ENCODE peak calls at places on chromosomes 2 and 18, in five cellular contexts. C is GM12878, W is HepG2, L is K562, D is GM12892. O is an unnamed sample.

GRCh38 chr18:35153609-35154273 is 87.1 kb upstream of the ZNF397 start:
- DNase-seq in W (no peak), D (no peak), C (no peak), L (no peak), O (no peak)

GRCh38 chr2:223538920-223539440 is 63.2 kb downstream of the SCG2 start:
- DNase-seq in L (no peak), D (no peak), C (no peak), W (no peak), O (no peak)

GRCh38 chr2:170262806-170263205 is 84.9 kb downstream of the MYO3B start:
- DNase-seq in C (no peak), D (no peak), L (no peak), W (no peak), O (no peak)

GRCh38 chr2:78749648-78750047 is 275.9 kb upstream of the REG3G start:
- DNase-seq in W (no peak), D (no peak), C (no peak), L (no peak), O (no peak)

GRCh38 chr2:200122683-200123082 is 167.3 kb downstream of the MAIP1 start:
- DNase-seq in L (no peak), D (no peak), C (no peak), W (no peak), O (no peak)

GRCh38 chr2:120486946-120487345 is 141.0 kb downstream of the INHBB start:
- DNase-seq in L (peak), C (no peak), W (peak), D (no peak), O (no peak)

GRCh38 chr2:170121689-170122088 is 56.3 kb upstream of the MYO3B start:
- DNase-seq in W (no peak), C (no peak), D (no peak), L (no peak), O (no peak)

GRCh38 chr2:24411488-24412146 is 51.3 kb upstream of the ITSN2 start:
- DNase-seq in D (no peak), L (no peak), W (no peak), C (no peak), O (no peak)

GRCh38 chr2:24721470-24721869 is 71.7 kb downstream of the PTRHD1 start:
- DNase-seq in L (no peak), D (no peak), C (peak), W (no peak), O (no peak)

GRCh38 chr2:54258171-54258570 is 2.1 kb upstream of the TSPYL6 start:
- DNase-seq in D (no peak), C (no peak), L (no peak), W (no peak), O (no peak)

GRCh38 chr2:144402282-144402681 is 117.6 kb downstream of the ZEB2 start:
- DNase-seq in W (no peak), C (no peak), D (no peak), L (no peak), O (no peak)

GRCh38 chr2:176388886-176389285 is 119.6 kb downstream of the MTX2 start:
- DNase-seq in W (no peak), L (no peak), D (no peak), C (no peak), O (no peak)

GRCh38 chr2:236044191-236044590 is 124.0 kb downstream of the GBX2 start:
- DNase-seq in D (no peak), W (no peak), C (no peak), L (no peak), O (no peak)

GRCh38 chr2:188114014-188114413 is 177.7 kb upstream of the GULP1 start:
- DNase-seq in D (no peak), C (no peak), W (no peak), L (no peak), O (no peak)

GRCh38 chr2:88452980-88453582 is 588 bp upstream of the FOXI3 start:
- DNase-seq in D (no peak), W (no peak), L (no peak), C (no peak), O (no peak)

GRCh38 chr18:71899707-71900483 is 644.2 kb downstream of the CBLN2 start:
- DNase-seq in D (no peak), W (no peak), C (no peak), L (no peak), O (no peak)

GRCh38 chr2:236663267-236663666 is 93.6 kb downstream of the ACKR3 start:
- DNase-seq in C (no peak), W (no peak), L (no peak), D (no peak), O (no peak)

GRCh38 chr2:86319700-86320369 is 17.6 kb downstream of the REEP1 start:
- DNase-seq in D (no peak), C (no peak), L (no peak), W (no peak), O (no peak)

GRCh38 chr2:177983183-177983788 is 89.3 kb downstream of the PDE11A start:
- DNase-seq in W (peak), L (peak), C (no peak), D (peak), O (peak)

GRCh38 chr2:138780908-138781307 is 718 bp upstream of the NXPH2 start:
- DNase-seq in L (no peak), D (no peak), C (no peak), W (no peak), O (no peak)

DNA sequence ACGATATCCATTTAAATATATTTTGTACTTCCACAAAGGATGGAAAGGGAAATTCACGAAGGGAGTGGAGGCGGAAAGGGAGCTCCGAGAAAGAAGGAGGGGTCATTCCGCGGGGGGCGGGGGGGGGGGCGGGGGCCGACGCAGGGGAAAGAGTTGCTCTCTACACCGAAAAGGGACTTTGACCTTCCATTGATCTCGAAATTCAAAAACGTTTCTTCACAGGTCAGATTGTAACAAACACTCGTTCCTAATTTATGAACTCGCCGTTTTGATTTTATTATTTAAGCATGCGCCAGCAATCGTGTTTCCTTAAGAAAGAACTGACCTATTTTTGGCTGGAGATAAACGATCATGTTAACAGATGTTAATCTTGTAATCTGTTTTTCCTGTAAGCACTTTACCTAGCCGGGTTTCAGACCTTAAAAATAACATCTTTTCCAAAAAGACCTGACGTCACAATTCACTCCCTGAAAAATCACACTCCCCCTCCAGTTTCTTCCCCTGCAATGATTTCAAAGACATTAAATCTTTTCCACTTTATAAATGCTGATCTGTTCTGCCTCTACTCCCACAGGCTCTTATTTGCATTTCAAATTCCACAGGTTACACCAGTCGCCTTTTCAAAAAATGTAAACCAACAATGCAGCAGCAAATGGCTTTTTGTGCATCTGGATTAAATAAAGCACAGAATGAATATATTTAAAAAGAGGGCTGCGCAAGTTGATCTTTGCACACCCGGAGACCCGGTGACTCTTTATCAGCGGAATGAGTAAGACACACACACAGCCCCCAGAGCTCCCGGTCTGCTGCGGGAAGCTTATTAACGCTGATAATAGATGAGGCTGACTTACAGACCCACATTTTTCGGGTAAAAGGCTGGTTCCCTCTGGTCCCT is 1.6 kb downstream of the ZNF516 start:
- DNase-seq in L (peak), W (peak), D (no peak), C (no peak), O (peak)
- TF ChIP-seq POLR2A in L (no peak), W (no peak), D (no peak), C (no peak), O (no peak)

GRCh38 chr2:173355132-173355865 is 627 bp downstream of the CDCA7 start:
- DNase-seq in L (peak), D (peak), C (no peak), W (peak), O (peak)
- TF ChIP-seq POLR2AphosphoS5 in L (peak), D (peak), C (no peak), W (peak), O (no peak)

DNA sequence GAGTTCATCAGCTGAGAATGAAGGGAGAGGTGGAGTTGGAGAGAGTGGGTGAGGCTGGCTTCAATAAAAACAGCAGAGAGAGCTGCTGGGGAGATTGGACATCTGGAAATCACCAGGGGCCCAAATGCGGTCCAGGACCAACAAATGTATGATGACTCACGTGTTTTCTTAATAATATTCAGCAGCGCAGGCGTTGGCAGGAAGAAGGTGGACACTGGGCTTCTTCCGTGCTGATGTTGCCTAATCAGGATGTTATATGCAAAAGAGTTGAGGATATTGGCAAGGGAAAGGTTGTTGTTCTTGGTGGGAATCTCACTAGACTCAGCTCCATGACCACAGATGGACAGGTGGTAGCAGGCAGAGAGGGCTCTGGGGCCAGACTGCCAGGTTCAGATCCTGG is 12.8 kb upstream of the PLA2R1 start:
- DNase-seq in L (no peak), W (no peak), D (no peak), C (no peak), O (no peak)
- TF ChIP-seq TAF1 in L (no peak), W (no peak), D (no peak), C (no peak), O (no peak)

GRCh38 chr2:4354164-4354563 is 650.8 kb downstream of the DCDC2C start:
- DNase-seq in W (no peak), C (no peak), L (no peak), D (no peak), O (no peak)
- TF ChIP-seq POLR2A in W (no peak), C (no peak), L (no peak), D (no peak), O (no peak)

GRCh38 chr18:42706618-42707017 is 408.9 kb downstream of the RIT2 start:
- DNase-seq in W (no peak), D (no peak), C (no peak), L (no peak), O (no peak)
- TF ChIP-seq POLR2AphosphoS5 in W (no peak), D (no peak), C (no peak), L (no peak), O (no peak)

GRCh38 chr2:58081000-58081399 is 34.4 kb downstream of the VRK2 start:
- DNase-seq in C (no peak), W (peak), L (no peak), D (no peak), O (no peak)
- TF ChIP-seq TAF1 in C (no peak), W (no peak), L (no peak), D (no peak), O (no peak)

O was measured in GM12891.